ENCODE peak calls at places on chromosomes 4 and X, in ten cellular contexts. M is thoracic aorta, D is mesothelial cell of epicardium, H is H1, G is hepatocyte, T is A549, A is A673, Y is dorsolateral prefrontal cortex, R is choroid plexus epithelial cell, X is nephron progenitor cell. J is an unnamed sample.

GRCh38 chrX:121308276-121308805 is 260.9 kb downstream of the GLUD2 start:
- DNase-seq in M (no peak), T (peak; percentile 4), G (peak; percentile 47), R (peak; percentile 81), H (no peak), D (no peak), A (peak; percentile 38), Y (no peak), X (peak; percentile 12), J (peak; percentile 44)

GRCh38 chr4:54550415-54551171 is 107.2 kb upstream of the KIT start:
- DNase-seq in T (no peak), M (no peak), G (peak; percentile 45), X (no peak), A (no peak), Y (no peak), H (no peak), R (peak; percentile 41), D (no peak), J (peak; percentile 8)

GRCh38 chrX:97326456-97326855 is 442.7 kb downstream of the RPA4 start:
- DNase-seq in A (no peak), T (no peak), H (no peak), D (no peak), G (no peak), X (no peak), Y (no peak), M (no peak), R (no peak), J (no peak)

GRCh38 chr4:140250989-140251552 is 97.1 kb upstream of the MAML3 start:
- DNase-seq in D (no peak), T (no peak), X (peak; percentile 20), G (peak; percentile 16), H (no peak), A (peak; percentile 7), Y (no peak), M (no peak), R (no peak), J (no peak)

GRCh38 chrX:119688856-119689455 is 4.0 kb downstream of the SEPTIN6 start:
- DNase-seq in X (no peak), H (no peak), G (no peak), A (no peak), T (no peak), R (no peak), M (no peak), Y (no peak), D (no peak), J (no peak)

GRCh38 chr4:86934147-86934771 is 552 bp upstream of the AFF1 start:
- DNase-seq in M (no peak), G (no peak), X (peak; percentile 6), T (no peak), Y (no peak), A (no peak), H (no peak), R (peak; percentile 26), D (no peak), J (peak; percentile 23)

GRCh38 chr4:46389301-46389761 is 597 bp downstream of the GABRA2 start:
- DNase-seq in D (no peak), M (no peak), X (peak; percentile 47), G (peak; percentile 71), Y (no peak), A (peak; percentile 20), H (peak; percentile 56), T (no peak), R (peak; percentile 39), J (no peak)

GRCh38 chr4:97900187-97900586 is 243.1 kb downstream of the STPG2 start:
- DNase-seq in G (no peak), H (no peak), T (no peak), A (no peak), M (no peak), D (no peak), R (no peak), Y (no peak), X (no peak), J (no peak)

GRCh38 chr4:137471895-137472294 is 60.4 kb downstream of the PCDH18 start:
- DNase-seq in Y (no peak), D (no peak), H (no peak), R (no peak), T (no peak), A (no peak), X (no peak), M (no peak), G (no peak), J (peak; percentile 79)

GRCh38 chr4:38782452-38783108 is at the start of gene TLR10:
- DNase-seq in M (no peak), T (peak; percentile 19), Y (peak; percentile 30), D (no peak), X (peak; percentile 44), A (peak; percentile 46), G (peak; percentile 75), R (peak; percentile 73), H (no peak), J (peak; percentile 53)

GRCh38 chr4:73776363-73776762 is 36.0 kb downstream of the CXCL8 start:
- DNase-seq in D (no peak), H (no peak), T (no peak), Y (no peak), G (peak; percentile 9), X (no peak), M (peak; percentile 8), A (no peak), R (peak; percentile 99), J (peak; percentile 45)

GRCh38 chrX:154375156-154375504 is 696 bp upstream of the FLNA start:
- DNase-seq in A (no peak), H (no peak), D (no peak), G (no peak), R (no peak), M (no peak), Y (no peak), T (no peak), X (no peak), J (no peak)

GRCh38 chr4:176300036-176300435 is 19.7 kb upstream of the SPCS3 start:
- DNase-seq in Y (no peak), T (no peak), G (no peak), H (no peak), A (no peak), R (no peak), M (no peak), D (no peak), X (no peak), J (no peak)

GRCh38 chr4:53150631-53151488 is 215.0 kb downstream of the SCFD2 start:
- DNase-seq in A (no peak), X (no peak), G (no peak), Y (no peak), M (no peak), T (no peak), R (peak; percentile 12), H (no peak), D (no peak), J (no peak)

GRCh38 chr4:88320780-88321373 is 36.5 kb upstream of the PPM1K start:
- DNase-seq in D (no peak), H (peak; percentile 45), G (no peak), R (peak; percentile 78), X (no peak), A (no peak), Y (no peak), T (no peak), M (no peak), J (no peak)

GRCh38 chr4:48141048-48141447 is 7.0 kb upstream of the TXK start:
- DNase-seq in H (no peak), X (no peak), A (peak; percentile 71), M (no peak), Y (no peak), T (peak; percentile 17), R (peak; percentile 72), G (peak; percentile 56), D (no peak), J (peak; percentile 54)

GRCh38 chr4:151719045-151719743 is 41.6 kb downstream of the GATB start:
- DNase-seq in G (no peak), Y (no peak), R (peak; percentile 69), A (peak; percentile 11), M (no peak), T (no peak), X (no peak), H (no peak), D (no peak), J (no peak)

GRCh38 chrX:31550169-31550568 is 478.3 kb upstream of the FTHL17 start:
- DNase-seq in T (no peak), Y (no peak), H (no peak), X (no peak), D (no peak), M (no peak), G (no peak), A (no peak), R (no peak), J (no peak)

GRCh38 chr4:114082348-114082747 is 102.9 kb upstream of the ARSJ start:
- DNase-seq in M (no peak), Y (no peak), H (no peak), T (no peak), G (no peak), X (no peak), D (no peak), R (no peak), A (no peak), J (no peak)

DNA sequence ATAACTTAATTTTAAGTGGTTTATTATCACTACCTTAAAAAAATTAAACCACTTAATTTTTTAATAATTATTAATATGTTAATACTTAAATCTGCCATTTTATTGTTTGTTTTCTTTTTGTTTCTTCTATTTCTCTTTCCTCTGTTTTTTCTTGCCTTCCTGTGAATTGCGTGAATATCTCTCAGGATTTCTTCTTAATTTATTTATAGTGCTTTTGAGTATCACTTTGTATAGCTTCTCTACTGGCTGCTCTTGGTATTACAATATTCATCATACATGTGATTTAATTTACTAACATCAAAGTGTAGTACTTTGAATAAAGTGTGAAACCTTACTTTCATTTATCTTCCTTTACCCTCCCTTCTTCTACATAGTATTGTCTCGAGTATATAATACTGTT is 349.5 kb upstream of the CPXCR1 start:
- DNase-seq in Y (no peak), A (no peak), R (no peak), M (no peak), T (no peak), G (no peak), X (no peak), D (no peak), H (no peak), J (no peak)
- TF ChIP-seq CTCF in Y (peak; percentile 29), A (no peak), R (no peak), M (no peak), T (no peak), G (peak; percentile 12), X (peak; percentile 39), D (peak; percentile 45), H (no peak), J (no peak)

GRCh38 chr4:154622598-154622997 is 10.1 kb upstream of the FGG start:
- DNase-seq in T (peak; percentile 42), R (peak; percentile 83), H (no peak), X (peak; percentile 18), A (peak; percentile 52), Y (no peak), D (no peak), G (peak; percentile 82), M (no peak), J (peak; percentile 51)
- TF ChIP-seq CTCF in T (peak; percentile 80), R (peak; percentile 75), H (no peak), X (peak; percentile 57), A (peak; percentile 56), Y (peak; percentile 58), D (peak; percentile 70), G (peak; percentile 69), M (peak; percentile 30), J (peak; percentile 59)

GRCh38 chrX:38282044-38282443 is 45.3 kb downstream of the RPGR start:
- DNase-seq in T (no peak), H (no peak), A (no peak), G (no peak), D (no peak), R (peak; percentile 57), X (no peak), M (no peak), Y (no peak), J (no peak)
- TF ChIP-seq CTCF in T (peak; percentile 25), H (peak; percentile 19), A (peak; percentile 36), G (peak; percentile 28), D (no peak), R (peak; percentile 78), X (no peak), M (peak; percentile 27), Y (peak; percentile 24), J (peak; percentile 14)

GRCh38 chr4:106691749-106692148 is 323.2 kb upstream of the GIMD1 start:
- DNase-seq in R (peak; percentile 59), A (peak; percentile 38), T (no peak), G (no peak), M (no peak), X (no peak), H (no peak), D (no peak), Y (no peak), J (no peak)
- TF ChIP-seq CTCF in R (peak; percentile 55), A (peak; percentile 51), T (no peak), G (peak; percentile 19), M (no peak), X (no peak), H (no peak), D (peak; percentile 19), Y (no peak), J (no peak)

J was measured in bronchial epithelial cell.